ENCODE peak calls at places on chromosomes 7 and 10, in seven cellular contexts. M, T, U, C, A, Z and S are unnamed samples.

GRCh38 chr10:129725011-129725410 is 239.1 kb downstream of the EBF3 start:
- DNase-seq in M (peak; percentile 21), Z (no peak), U (no peak), T (no peak), C (no peak), A (no peak), S (no peak)

GRCh38 chr7:138895700-138896099 is 85.5 kb downstream of the KIAA1549 start:
- DNase-seq in T (peak; percentile 91), C (no peak), Z (no peak), U (no peak), M (no peak), A (no peak), S (no peak)

GRCh38 chr7:19079066-19079465 is 38.4 kb downstream of the TWIST1 start:
- DNase-seq in T (peak; percentile 84), Z (no peak), M (no peak), U (no peak), C (no peak), A (no peak), S (peak; percentile 22)

GRCh38 chr7:19964198-19964597 is 190.8 kb upstream of the TMEM196 start:
- DNase-seq in C (no peak), M (no peak), U (no peak), T (no peak), A (no peak), Z (no peak), S (no peak)

GRCh38 chr7:157669768-157670345 is 333.1 kb downstream of the DNAJB6 start:
- DNase-seq in Z (no peak), A (no peak), M (peak; percentile 58), C (no peak), T (no peak), U (no peak), S (peak; percentile 72)

GRCh38 chr10:77681839-77682238 is 44.2 kb upstream of the KCNMA1 start:
- DNase-seq in Z (no peak), U (no peak), A (no peak), T (no peak), M (no peak), C (no peak), S (no peak)

GRCh38 chr10:71852335-71852937 is 1.4 kb upstream of the PSAP start:
- DNase-seq in M (peak; percentile 83), U (no peak), A (no peak), T (no peak), Z (peak; percentile 44), C (no peak), S (no peak)

GRCh38 chr7:11858026-11858425 is 26.0 kb upstream of the THSD7A start:
- DNase-seq in T (no peak), A (no peak), M (no peak), U (no peak), C (no peak), Z (no peak), S (no peak)

GRCh38 chr7:74575083-74575803 is 82.3 kb upstream of the GTF2I start:
- DNase-seq in Z (no peak), M (no peak), A (no peak), C (no peak), T (peak; percentile 59), U (no peak), S (no peak)

GRCh38 chr7:83446126-83446675 is 202.7 kb downstream of the SEMA3E start:
- DNase-seq in Z (no peak), A (no peak), T (no peak), U (no peak), C (no peak), M (no peak), S (no peak)

GRCh38 chr7:28847176-28847575 is 111.0 kb downstream of the TRIL start:
- DNase-seq in A (no peak), T (no peak), C (no peak), Z (no peak), U (no peak), M (no peak), S (no peak)

DNA sequence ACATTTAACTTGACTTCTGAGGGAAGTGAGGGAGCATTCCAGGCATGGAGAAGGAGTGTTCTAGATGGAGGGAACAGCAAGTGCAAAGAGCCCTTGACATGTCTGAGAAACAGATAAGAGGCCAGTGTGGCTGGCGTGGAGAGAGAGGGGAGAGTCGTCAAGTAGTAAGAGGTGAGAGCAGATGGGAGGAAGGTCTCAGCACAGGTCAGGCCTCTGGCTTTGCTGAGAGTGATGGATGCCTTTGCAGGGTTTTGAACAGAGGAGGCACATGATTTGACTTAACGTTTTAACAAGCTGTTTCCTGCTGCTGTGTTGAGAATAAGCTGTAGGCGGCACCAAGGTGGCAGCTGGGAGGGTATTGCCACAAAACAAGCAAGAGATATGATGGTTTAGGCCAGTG is 97.2 kb downstream of the KAT6B start:
- DNase-seq in U (peak; percentile 91), Z (peak; percentile 18), M (no peak), T (peak; percentile 52), A (no peak), C (no peak), S (no peak)
- H3K4me1 ChIP-seq in U (peaks cover 39% of the 10 kb centered on the region), Z (peaks cover 76% of the 10 kb centered on the region), M (peaks cover 35% of the 10 kb centered on the region), T (peaks cover 82% of the 10 kb centered on the region), A (no peaks in the 10 kb centered on the region), C (peaks cover 52% of the 10 kb centered on the region), S (peaks cover 34% of the 10 kb centered on the region)

GRCh38 chr10:6212266-6212640 is 9.5 kb downstream of the PFKFB3 start:
- DNase-seq in T (no peak), U (no peak), Z (no peak), C (no peak), M (no peak), A (no peak), S (no peak)
- H3K27ac ChIP-seq in T (no peak overlapping the region), U (peak overlapping the region; percentile 96), Z (no peak overlapping the region), C (no peak overlapping the region), M (peak overlapping the region; percentile 51), A (no peak overlapping the region), S (no peak overlapping the region)

DNA sequence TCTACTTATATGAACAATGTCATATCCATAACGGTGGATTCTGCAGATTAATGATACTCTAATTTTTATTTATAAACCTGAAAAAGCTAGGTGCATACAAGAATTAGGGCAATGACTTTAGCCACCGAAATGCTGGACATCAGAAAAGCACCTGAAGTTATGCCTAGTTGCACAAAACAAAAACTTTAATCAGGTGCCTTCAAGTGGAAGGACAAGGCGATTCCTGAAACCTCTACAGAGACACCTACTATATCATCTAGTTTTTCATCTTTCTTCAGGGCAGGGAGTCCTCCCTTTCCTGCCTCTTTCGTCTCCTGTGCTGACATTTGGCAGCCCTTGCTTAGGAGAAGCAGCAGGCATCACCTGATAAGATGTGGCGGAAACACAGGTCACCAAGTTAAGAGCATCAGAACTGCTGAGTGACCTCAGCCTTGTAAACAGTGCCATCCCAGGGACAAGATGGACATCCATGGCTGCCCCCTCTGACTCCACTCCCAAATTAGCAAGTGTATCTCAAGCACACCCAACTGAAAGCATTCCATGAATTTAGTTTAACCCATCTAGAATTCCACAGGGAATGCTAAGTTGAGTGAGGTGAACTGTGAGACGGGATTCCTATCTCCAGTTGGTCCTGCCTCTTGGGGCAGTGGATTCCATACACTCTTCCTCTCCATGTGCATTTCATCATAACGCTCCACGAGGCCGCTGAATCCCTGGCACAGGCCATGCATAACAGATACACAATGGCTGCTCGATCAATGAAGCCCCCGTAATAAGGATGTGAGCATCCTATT is 5.8 kb downstream of the ITPRIP start:
- DNase-seq in Z (no peak), U (peak; percentile 45), C (no peak), T (no peak), A (no peak), M (peak; percentile 55), S (no peak)
- H3K4me1 ChIP-seq in Z (peaks cover 93% of the 10 kb centered on the region), U (peaks cover 79% of the 10 kb centered on the region), C (peaks cover 63% of the 10 kb centered on the region), T (peaks cover 90% of the 10 kb centered on the region), A (peaks cover 61% of the 10 kb centered on the region), M (peaks cover 88% of the 10 kb centered on the region), S (no peaks in the 10 kb centered on the region)

GRCh38 chr7:150435047-150435389 is 15.4 kb upstream of the GIMAP8 start:
- DNase-seq in U (no peak), A (no peak), T (no peak), Z (no peak), M (no peak), C (no peak), S (no peak)
- H3K27ac ChIP-seq in U (no peak overlapping the region), A (no peak overlapping the region), T (no peak overlapping the region), Z (no peak overlapping the region), M (no peak overlapping the region), C (no peak overlapping the region), S (no peak overlapping the region)

DNA sequence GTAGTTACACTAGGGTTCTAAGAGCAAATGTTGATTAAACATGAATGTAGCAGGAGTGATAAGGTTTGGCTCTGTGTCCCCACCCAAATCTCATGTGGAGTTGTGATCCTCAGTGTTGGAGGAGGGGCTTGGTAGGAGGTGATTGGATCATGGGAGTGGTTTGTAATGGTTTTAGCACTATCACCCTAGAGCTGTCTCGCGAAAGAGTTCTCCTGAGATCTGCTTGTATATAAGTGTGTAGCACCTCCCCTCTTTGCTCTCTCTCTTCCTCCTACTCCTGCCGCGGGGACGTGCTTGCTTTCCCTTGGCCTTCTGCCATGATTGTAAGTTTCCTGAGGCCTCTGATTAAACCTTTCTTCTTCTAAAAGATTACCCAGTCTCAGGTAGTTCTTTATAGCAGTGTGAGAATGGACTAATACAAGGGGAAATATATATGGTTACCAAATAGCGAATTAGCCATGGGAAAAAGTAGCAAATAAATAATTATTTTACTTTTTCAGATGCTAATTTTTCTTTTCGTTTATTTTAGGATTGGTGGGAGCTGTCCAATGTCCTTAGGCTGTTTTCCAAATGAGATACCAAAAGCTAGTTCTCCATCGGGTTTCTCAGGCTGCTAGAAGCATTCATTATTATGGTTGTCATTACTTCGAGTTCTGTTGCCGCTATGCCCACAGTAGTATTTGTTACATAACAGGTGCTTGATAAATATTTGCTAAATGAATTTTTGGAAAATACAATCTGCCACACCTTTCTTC is 58.7 kb downstream of the PTEN start:
- DNase-seq in T (no peak), Z (no peak), M (no peak), U (no peak), A (no peak), C (no peak), S (no peak)
- H3K4me1 ChIP-seq in T (no peaks in the 10 kb centered on the region), Z (peaks cover 70% of the 10 kb centered on the region), M (peaks cover 31% of the 10 kb centered on the region), U (peaks cover 8% of the 10 kb centered on the region), A (peaks cover 3% of the 10 kb centered on the region), C (peaks cover 43% of the 10 kb centered on the region), S (peaks cover 2% of the 10 kb centered on the region)

GRCh38 chr10:6124666-6125065 is 35.8 kb downstream of the RBM17 start:
- DNase-seq in C (no peak), A (no peak), Z (no peak), U (no peak), M (peak; percentile 85), T (no peak), S (no peak)

GRCh38 chr10:6130851-6131470 is 42.1 kb downstream of the RBM17 start:
- DNase-seq in Z (no peak), M (peak; percentile 42), A (no peak), T (no peak), C (peak; percentile 13), U (no peak), S (no peak)

GRCh38 chr10:6128591-6129383 is 40.0 kb downstream of the RBM17 start:
- DNase-seq in A (no peak), Z (no peak), M (peak; percentile 66), U (peak; percentile 53), C (peak; percentile 9), T (no peak), S (no peak)

GRCh38 chr10:6123467-6124042 is 34.7 kb downstream of the RBM17 start:
- DNase-seq in A (no peak), C (no peak), T (no peak), U (no peak), Z (no peak), M (no peak), S (no peak)

GRCh38 chr10:6128087-6128486 is 39.3 kb downstream of the RBM17 start:
- DNase-seq in A (no peak), U (no peak), M (peak; percentile 56), T (no peak), C (no peak), Z (no peak), S (no peak)
- H3K27ac ChIP-seq in A (no peak overlapping the region), U (no peak overlapping the region), M (no peak overlapping the region), T (no peak overlapping the region), C (no peak overlapping the region), Z (no peak overlapping the region), S (no peak overlapping the region)

GRCh38 chr10:95795602-95796001 is 39.6 kb downstream of the ENTPD1 start:
- DNase-seq in T (peak; percentile 46), Z (no peak), M (no peak), A (no peak), C (no peak), U (no peak), S (no peak)
- H3K4me1 ChIP-seq in T (peaks cover 11% of the 10 kb centered on the region), Z (peaks cover 24% of the 10 kb centered on the region), M (peaks cover 36% of the 10 kb centered on the region), A (no peaks in the 10 kb centered on the region), C (peaks cover 11% of the 10 kb centered on the region), U (no peaks in the 10 kb centered on the region), S (no peaks in the 10 kb centered on the region)